ENCODE peak calls at places on chromosomes 5 and 9, in six cellular contexts. K, T, C, Q, A and X are unnamed samples.

GRCh38 chr5:33513786-33514185 is 73.0 kb downstream of the TARS1 start:
- DNase-seq in T (no peak), C (no peak), A (no peak), Q (no peak), K (no peak), X (no peak)

GRCh38 chr5:143770430-143770829 is 41.5 kb upstream of the HMHB1 start:
- DNase-seq in C (no peak), Q (no peak), T (no peak), K (no peak), A (no peak), X (no peak)

GRCh38 chr5:156841737-156842136 is 8.4 kb upstream of the PPP1R2B start:
- DNase-seq in A (no peak), K (no peak), T (no peak), C (no peak), Q (no peak), X (no peak)

GRCh38 chr5:178198706-178199105 is 5.6 kb upstream of the HNRNPAB start:
- DNase-seq in Q (no peak), T (no peak), A (no peak), C (no peak), K (no peak), X (no peak)

GRCh38 chr5:87394407-87394806 is 18.3 kb downstream of the CCNH start:
- DNase-seq in Q (peak; percentile 80), K (no peak), C (no peak), A (no peak), T (no peak), X (no peak)

GRCh38 chr5:88883566-88884434 is 816 bp upstream of the MEF2C start:
- DNase-seq in K (peak; percentile 61), A (no peak), T (peak; percentile 51), Q (peak; percentile 67), C (peak; percentile 67), X (peak; percentile 89)

GRCh38 chr5:107808671-107809137 is 138.0 kb upstream of the EFNA5 start:
- DNase-seq in K (no peak), T (peak; percentile 11), Q (no peak), A (no peak), C (no peak), X (no peak)

GRCh38 chr5:114362197-114362976 is 517 bp downstream of the KCNN2 start:
- DNase-seq in K (peak; percentile 11), A (no peak), C (no peak), Q (peak; percentile 28), T (peak; percentile 47), X (peak; percentile 78)

GRCh38 chr5:89342106-89342876 is 459.3 kb upstream of the MEF2C start:
- DNase-seq in A (no peak), C (no peak), T (no peak), Q (peak; percentile 66), K (peak; percentile 2), X (no peak)

GRCh38 chr9:94919376-94920098 is 193.0 kb downstream of the AOPEP start:
- DNase-seq in C (peak; percentile 74), K (no peak), Q (peak; percentile 84), T (no peak), A (no peak), X (no peak)

GRCh38 chr9:36991516-36992134 is 42.4 kb downstream of the PAX5 start:
- DNase-seq in A (no peak), Q (peak; percentile 53), K (peak; percentile 75), C (no peak), T (no peak), X (peak; percentile 50)

GRCh38 chr5:107218457-107219193 is 452.1 kb downstream of the EFNA5 start:
- DNase-seq in T (no peak), A (no peak), C (no peak), K (no peak), Q (peak; percentile 37), X (no peak)